ENCODE peak calls at places on chromosomes 13 and 19, in seven cellular contexts. C, H, B, M, G, N and J are unnamed samples.

GRCh38 chr19:56253737-56254136 is 18.8 kb upstream of the EDDM13 start:
- DNase-seq in M (no peak), G (peak), N (no peak), H (peak), B (peak), C (peak), J (peak)

GRCh38 chr13:32734511-32734910 is 148.3 kb downstream of the PDS5B start:
- DNase-seq in N (no peak), M (no peak), B (peak), G (no peak), C (peak), H (peak), J (no peak)

GRCh38 chr13:96796234-96796633 is 198.0 kb downstream of the OXGR1 start:
- DNase-seq in N (no peak), H (peak), C (no peak), B (peak), G (no peak), M (no peak), J (no peak)

GRCh38 chr13:29594310-29594709 is 1.2 kb downstream of the SLC7A1 start:
- DNase-seq in G (peak), B (peak), M (peak), H (peak), C (peak), N (no peak), J (no peak)

GRCh38 chr19:7916137-7916907 is 1.7 kb downstream of the TGFBR3L start:
- DNase-seq in C (no peak), N (peak), G (no peak), M (peak), B (peak), H (no peak), J (no peak)

GRCh38 chr13:45456196-45456972 is 8.4 kb upstream of the COG3 start:
- DNase-seq in H (peak), C (peak), G (no peak), M (no peak), B (peak), N (no peak), J (no peak)

GRCh38 chr13:50017819-50018218 is 2.6 kb downstream of the KCNRG start:
- DNase-seq in G (no peak), B (no peak), M (no peak), H (no peak), C (no peak), N (no peak), J (no peak)

GRCh38 chr13:41909524-41909923 is 51.4 kb downstream of the VWA8 start:
- DNase-seq in N (no peak), C (peak), G (no peak), B (peak), H (no peak), M (no peak), J (no peak)

GRCh38 chr19:4567584-4568071 is 8.1 kb upstream of the SEMA6B start:
- DNase-seq in B (peak), M (peak), G (no peak), H (peak), N (peak), C (no peak), J (no peak)

GRCh38 chr19:48381178-48381950 is 10.0 kb downstream of the KDELR1 start:
- DNase-seq in G (no peak), N (no peak), H (no peak), C (no peak), B (no peak), M (no peak), J (no peak)

GRCh38 chr19:47805313-47805712 is 962 bp upstream of the TPRX1 start:
- DNase-seq in N (no peak), B (no peak), M (no peak), G (no peak), H (no peak), C (no peak), J (no peak)

GRCh38 chr19:39296055-39296645 is at the start of gene IFNL1:
- DNase-seq in G (no peak), B (no peak), H (no peak), N (no peak), M (no peak), C (peak), J (no peak)

GRCh38 chr13:75359266-75359665 is 122.7 kb downstream of the TBC1D4 start:
- DNase-seq in H (peak), M (no peak), C (peak), G (no peak), N (no peak), B (peak), J (peak)

GRCh38 chr13:100738176-100738855 is 63.7 kb upstream of the TMTC4 start:
- DNase-seq in B (no peak), N (no peak), C (no peak), G (no peak), M (no peak), H (no peak), J (no peak)

GRCh38 chr13:28751210-28751935 is 32.6 kb upstream of the SLC46A3 start:
- DNase-seq in H (peak), N (no peak), M (no peak), C (no peak), G (no peak), B (peak), J (no peak)

GRCh38 chr19:45784096-45784495 is 1.8 kb upstream of the DMPK start:
- DNase-seq in M (no peak), C (no peak), N (no peak), G (no peak), H (no peak), B (no peak), J (no peak)

GRCh38 chr13:113904411-113904810 is 40.5 kb upstream of the GAS6 start:
- DNase-seq in C (no peak), H (peak), B (peak), M (no peak), G (peak), N (no peak), J (no peak)

GRCh38 chr13:49711218-49711863 is 20.1 kb upstream of the EBPL start:
- DNase-seq in B (peak), G (no peak), H (peak), M (no peak), C (peak), N (no peak), J (no peak)

GRCh38 chr19:33686687-33687541 is 65.2 kb downstream of the CHST8 start:
- DNase-seq in G (no peak), C (no peak), M (no peak), N (no peak), H (no peak), B (no peak), J (no peak)

GRCh38 chr19:56155124-56155687 is 14.1 kb downstream of the ZNF444 start:
- DNase-seq in B (no peak), M (no peak), H (no peak), G (no peak), N (no peak), C (no peak), J (no peak)

GRCh38 chr19:3670258-3670795 is 29.9 kb downstream of the PIP5K1C start:
- DNase-seq in G (no peak), M (no peak), N (no peak), H (peak), B (peak), C (no peak), J (no peak)

GRCh38 chr13:95677564-95678386 is 836 bp downstream of the DNAJC3 start:
- DNase-seq in H (peak), C (peak), B (peak), G (no peak), N (no peak), M (peak), J (peak)

GRCh38 chr13:76474356-76474755 is 411.8 kb downstream of the KCTD12 start:
- DNase-seq in N (no peak), C (no peak), H (peak), M (no peak), G (no peak), B (peak), J (no peak)

GRCh38 chr13:35712907-35713685 is 236.6 kb upstream of the MAB21L1 start:
- DNase-seq in M (no peak), G (no peak), H (peak), N (no peak), B (peak), C (no peak), J (no peak)

GRCh38 chr19:17244618-17245534 is 843 bp downstream of the NR2F6 start:
- DNase-seq in N (peak), M (no peak), H (no peak), G (no peak), B (no peak), C (no peak), J (no peak)

GRCh38 chr19:17243854-17244617 is 1.7 kb downstream of the NR2F6 start:
- DNase-seq in N (no peak), G (no peak), C (peak), M (no peak), H (peak), B (peak), J (no peak)

GRCh38 chr19:17240855-17241399 is 4.8 kb downstream of the NR2F6 start:
- DNase-seq in B (no peak), M (no peak), H (no peak), N (no peak), G (no peak), C (no peak), J (no peak)

GRCh38 chr19:17243340-17243853 is 2.3 kb downstream of the NR2F6 start:
- DNase-seq in G (no peak), B (no peak), C (no peak), N (no peak), H (no peak), M (no peak), J (no peak)

GRCh38 chr19:17242431-17243208 is 3.1 kb downstream of the NR2F6 start:
- DNase-seq in B (no peak), C (no peak), N (no peak), H (no peak), G (no peak), M (no peak), J (no peak)
- H3K4me3 ChIP-seq in B (no peak), C (no peak), N (no peak), H (peak), G (peak), M (no peak), J (peak)

GRCh38 chr19:50721441-50722137 is 1.6 kb upstream of the CLEC11A start:
- DNase-seq in M (no peak), G (no peak), N (no peak), B (no peak), C (no peak), H (no peak), J (no peak)

GRCh38 chr19:50719566-50719965 is at the start of gene SHANK1:
- DNase-seq in C (no peak), B (no peak), M (no peak), G (no peak), H (no peak), N (no peak), J (no peak)

GRCh38 chr19:50720181-50720920 is 749 bp upstream of the SHANK1 start:
- DNase-seq in M (no peak), G (no peak), N (no peak), C (no peak), B (no peak), H (no peak), J (no peak)

GRCh38 chr19:50722248-50723013 is 733 bp upstream of the CLEC11A start:
- DNase-seq in H (no peak), G (no peak), N (no peak), B (no peak), C (no peak), M (no peak), J (no peak)

GRCh38 chr19:50720921-50721291 is 1.3 kb upstream of the SHANK1 start:
- DNase-seq in H (no peak), M (no peak), N (no peak), G (no peak), C (peak), B (peak), J (no peak)
- TF ChIP-seq CTCF in H (peak), M (no peak), N (no peak), G (no peak), C (no peak), B (no peak), J (no peak)

GRCh38 chr13:18946738-18947137 is 234.9 kb downstream of the TUBA3C start:
- DNase-seq in C (no peak), H (no peak), M (no peak), G (no peak), B (no peak), N (peak), J (no peak)
- H3K4me3 ChIP-seq in C (no peak), H (no peak), M (no peak), G (no peak), B (no peak), N (no peak), J (no peak)

GRCh38 chr19:36420961-36421748 is 2.7 kb upstream of the ZFP82 start:
- DNase-seq in N (peak), C (peak), B (peak), G (no peak), M (no peak), H (peak), J (no peak)
- TF ChIP-seq CTCF in N (no peak), C (no peak), B (no peak), G (no peak), M (no peak), H (no peak), J (no peak)

DNA sequence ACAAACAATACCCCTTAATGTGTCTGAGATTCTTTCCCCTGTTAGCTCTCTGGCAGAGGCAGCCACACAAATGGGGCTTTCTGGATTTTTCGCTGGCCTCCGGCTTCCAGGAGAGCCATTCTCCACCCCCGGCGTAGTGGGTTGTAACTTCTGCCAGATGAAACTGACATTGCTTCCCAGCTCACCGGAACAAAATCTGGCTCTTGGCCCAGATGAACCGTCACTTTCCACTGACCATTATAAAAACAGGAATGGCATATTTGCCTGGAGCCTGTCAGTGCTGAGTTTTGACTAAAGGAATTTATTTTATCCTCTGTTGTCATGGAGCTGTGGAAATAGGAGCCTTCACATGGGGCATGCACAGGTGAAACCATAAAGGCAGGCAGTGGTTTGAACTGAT is 120.6 kb upstream of the GPR12 start:
- DNase-seq in B (peak), N (no peak), H (peak), M (no peak), C (peak), G (no peak), J (no peak)
- H3K4me3 ChIP-seq in B (no peak), N (no peak), H (no peak), M (no peak), C (peak), G (no peak), J (no peak)

GRCh38 chr13:77698211-77699058 is 948 bp downstream of the SLAIN1 start:
- DNase-seq in M (peak), C (no peak), B (peak), G (no peak), H (no peak), N (peak), J (no peak)
- TF ChIP-seq CTCF in M (no peak), C (no peak), B (no peak), G (no peak), H (no peak), N (no peak), J (no peak)